ENCODE peak calls at places on chromosomes 13 and 19, in six cellular contexts. L is right cardiac atrium, U is keratinocyte, X is suprapubic skin, N is tibial artery, E is T-helper 17 cell. S is an unnamed sample. For H3K9me3, the result is how much of the 10 kb centered on the place peaks cover.

GRCh38 chr19:44530777-44531176 is 1.3 kb upstream of the CEACAM20 start:
- DNase-seq in U (no peak), L (no peak), X (no peak), E (no peak), N (peak), S (no peak)

GRCh38 chr19:28883241-28883693 is 329.7 kb downstream of the UQCRFS1 start:
- DNase-seq in L (peak), N (no peak), X (peak), E (no peak), U (no peak), S (no peak)

GRCh38 chr19:49988433-49988832 is 27.5 kb upstream of the SIGLEC11 start:
- DNase-seq in X (no peak), U (no peak), E (no peak), N (no peak), L (no peak), S (no peak)

GRCh38 chr19:45507864-45508680 is 793 bp downstream of the VASP start:
- DNase-seq in U (no peak), E (no peak), L (peak), X (no peak), N (peak), S (no peak)

GRCh38 chr13:93529961-93530360 is 303.4 kb downstream of the GPC6 start:
- DNase-seq in E (no peak), L (no peak), N (no peak), X (no peak), U (no peak), S (no peak)

GRCh38 chr13:47598340-47598911 is 402.6 kb downstream of the SUCLA2 start:
- DNase-seq in L (no peak), N (no peak), U (no peak), E (no peak), X (no peak), S (no peak)

GRCh38 chr13:26469602-26470001 is 87.9 kb upstream of the WASF3 start:
- DNase-seq in E (no peak), L (no peak), U (no peak), X (no peak), N (no peak), S (no peak)

GRCh38 chr19:18418034-18418724 is 1.0 kb upstream of the SSBP4 start:
- DNase-seq in L (no peak), E (no peak), X (peak), N (peak), U (no peak), S (no peak)

GRCh38 chr13:95477187-95477586 is 75.3 kb upstream of the CLDN10 start:
- DNase-seq in L (no peak), N (no peak), E (no peak), X (no peak), U (no peak), S (no peak)

GRCh38 chr19:21022996-21023395 is 2.5 kb downstream of the ZNF430 start:
- DNase-seq in L (no peak), E (no peak), X (no peak), U (no peak), N (no peak), S (no peak)

GRCh38 chr13:74406439-74406838 is 272.2 kb upstream of the KLF12 start:
- DNase-seq in E (no peak), L (no peak), U (no peak), X (no peak), N (no peak), S (no peak)

GRCh38 chr13:35478384-35479222 is 2.1 kb upstream of the MAB21L1 start:
- DNase-seq in U (no peak), X (no peak), N (no peak), L (peak), E (no peak), S (no peak)

GRCh38 chr13:49620170-49620621 is 8.1 kb upstream of the ARL11 start:
- DNase-seq in U (no peak), L (peak), N (no peak), E (no peak), X (no peak), S (no peak)

GRCh38 chr19:47035127-47035494 is 13.3 kb downstream of the TMEM160 start:
- DNase-seq in L (no peak), N (no peak), X (no peak), E (no peak), U (no peak), S (no peak)

GRCh38 chr13:83620535-83621220 is 261.6 kb downstream of the SLITRK1 start:
- DNase-seq in X (no peak), L (no peak), N (no peak), U (no peak), E (no peak), S (no peak)

GRCh38 chr19:54309811-54310210 is 3.2 kb downstream of the LILRA5 start:
- DNase-seq in U (no peak), E (no peak), L (no peak), N (no peak), X (no peak), S (no peak)

GRCh38 chr13:99323488-99323887 is 16.3 kb upstream of the GPR183 start:
- DNase-seq in E (no peak), U (no peak), L (no peak), N (no peak), X (no peak), S (no peak)

GRCh38 chr13:110541526-110541920 is 20.0 kb downstream of the RAB20 start:
- DNase-seq in U (no peak), N (no peak), L (peak), X (no peak), E (no peak), S (no peak)

GRCh38 chr19:8512115-8512967 is 1.6 kb downstream of the ZNF414 start:
- DNase-seq in U (no peak), N (no peak), X (no peak), L (no peak), E (no peak), S (no peak)

GRCh38 chr13:48281556-48281955 is 22.0 kb upstream of the RB1 start:
- DNase-seq in L (no peak), N (no peak), X (no peak), U (no peak), E (no peak), S (no peak)

GRCh38 chr19:33812388-33813330 is 16.0 kb downstream of the KCTD15 start:
- DNase-seq in U (no peak), N (peak), E (no peak), X (peak), L (peak), S (no peak)

GRCh38 chr19:35248310-35249145 is at the start of gene LSR:
- DNase-seq in E (peak), U (peak), N (peak), X (no peak), L (peak), S (peak)

GRCh38 chr19:55600336-55601028 is 394 bp downstream of the ZNF524 start:
- DNase-seq in N (peak), E (no peak), L (peak), U (no peak), X (no peak), S (peak)

GRCh38 chr19:11697284-11697855 is 41.4 kb downstream of the ZNF823 start:
- DNase-seq in U (no peak), E (no peak), N (no peak), X (no peak), L (no peak), S (no peak)

GRCh38 chr19:48967346-48968178 is 2.5 kb downstream of the FTL start:
- DNase-seq in E (no peak), X (no peak), L (peak), U (no peak), N (peak), S (peak)

GRCh38 chr19:43438291-43439162 is 23.8 kb downstream of the TEX101 start:
- DNase-seq in E (no peak), N (no peak), L (peak), X (no peak), U (no peak), S (peak)

GRCh38 chr19:33438016-33438671 is 64.6 kb downstream of the CEBPG start:
- DNase-seq in E (no peak), U (no peak), L (peak), N (no peak), X (no peak), S (no peak)

DNA sequence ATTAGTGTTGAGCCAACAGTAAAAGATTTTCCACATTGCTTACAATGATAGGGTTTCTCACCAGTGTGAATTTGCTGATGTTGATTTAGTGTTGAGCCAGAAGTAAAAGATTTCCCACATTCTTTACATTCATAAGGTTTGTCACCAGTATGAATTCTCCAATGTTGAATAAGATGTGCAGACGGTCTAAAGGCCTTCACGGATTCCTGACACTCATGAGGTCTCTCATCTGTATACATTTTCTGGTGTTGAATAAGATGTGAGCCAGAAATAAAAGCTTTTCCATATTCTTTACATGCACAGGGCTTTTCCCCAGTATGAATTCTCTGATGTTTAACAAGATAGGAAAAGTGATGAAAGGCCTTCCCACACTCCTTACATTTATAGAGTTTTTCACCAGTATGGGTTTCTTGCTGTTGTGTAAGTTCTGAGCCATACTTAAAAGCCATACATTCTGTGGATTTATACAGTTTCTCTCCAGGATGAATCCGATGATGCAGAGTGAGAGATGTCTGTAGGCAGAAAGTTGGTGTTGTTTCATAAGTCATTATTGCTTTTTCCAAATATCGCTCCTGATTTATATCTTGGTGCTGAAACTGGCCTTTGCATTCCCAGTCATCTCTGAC is 22.4 kb downstream of the ZNF850 start:
- DNase-seq in X (no peak), N (no peak), U (no peak), L (no peak), E (no peak), S (no peak)
- H3K9me3 ChIP-seq in X (half or more), N (half or more), U (under half), L (under half), E (under half), S (under half)

GRCh38 chr19:57288373-57288772 is 8.1 kb downstream of the ZNF460 start:
- DNase-seq in E (no peak), X (no peak), L (no peak), U (no peak), N (no peak), S (no peak)
- H3K9me3 ChIP-seq in E (under half), X (under half), L (under half), U (under half), N (half or more), S (under half)

GRCh38 chr13:63012016-63012415 is 1596.4 kb upstream of the PCDH20 start:
- DNase-seq in U (no peak), E (no peak), L (no peak), N (no peak), X (no peak), S (no peak)
- H3K9me3 ChIP-seq in U (under half), E (under half), L (under half), N (under half), X (under half), S (under half)

GRCh38 chr19:30898353-30899103 is 450.7 kb downstream of the TSHZ3 start:
- DNase-seq in U (no peak), L (no peak), X (no peak), N (no peak), E (no peak), S (no peak)
- H3K9me3 ChIP-seq in U (under half), L (under half), X (under half), N (under half), E (under half), S (under half)

GRCh38 chr19:5150331-5150901 is 181.5 kb downstream of the KDM4B start:
- DNase-seq in N (peak), L (no peak), U (no peak), E (no peak), X (no peak), S (no peak)
- H3K9me3 ChIP-seq in N (under half), L (under half), U (under half), E (under half), X (under half), S (under half)

GRCh38 chr19:409006-409514 is at the start of gene C2CD4C:
- DNase-seq in U (no peak), X (peak), N (peak), L (no peak), E (no peak), S (no peak)
- H3K9me3 ChIP-seq in U (under half), X (under half), N (under half), L (under half), E (under half), S (under half)

GRCh38 chr19:37348060-37348459 is 22.8 kb upstream of the ZNF527 start:
- DNase-seq in N (no peak), E (no peak), U (no peak), L (no peak), X (no peak), S (no peak)

GRCh38 chr19:37342753-37343152 is 28.1 kb upstream of the ZNF527 start:
- DNase-seq in N (no peak), L (no peak), E (no peak), X (no peak), U (no peak), S (no peak)

GRCh38 chr19:37346091-37346490 is 24.8 kb upstream of the ZNF527 start:
- DNase-seq in U (no peak), E (no peak), X (no peak), L (no peak), N (no peak), S (no peak)
- H3K9me3 ChIP-seq in U (under half), E (under half), X (under half), L (under half), N (under half), S (under half)

DNA sequence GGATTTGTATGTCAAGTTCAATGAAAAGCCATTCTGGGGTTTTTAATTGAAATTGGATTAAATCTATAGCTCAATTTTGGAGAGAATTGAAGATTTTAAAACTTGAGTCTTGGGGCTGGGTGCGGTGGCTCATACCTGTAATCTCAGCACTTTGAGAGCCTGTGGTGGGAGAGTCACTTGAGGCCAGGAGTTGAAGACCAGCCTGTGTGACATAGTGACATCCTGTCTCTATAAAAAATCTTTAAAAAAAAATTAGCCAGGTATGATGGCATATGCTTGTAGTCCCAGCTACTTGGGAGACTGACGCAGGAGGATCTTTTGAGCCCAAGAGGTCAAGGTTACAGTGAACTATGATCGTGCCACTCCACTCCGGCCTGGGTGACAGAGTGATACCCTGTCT is 41.2 kb downstream of the VAV1 start:
- DNase-seq in U (no peak), L (no peak), N (no peak), X (no peak), E (no peak), S (no peak)
- H3K9me3 ChIP-seq in U (under half), L (under half), N (under half), X (under half), E (under half), S (under half)

GRCh38 chr19:52066258-52066866 is 17.7 kb upstream of the ZNF432 start:
- DNase-seq in X (no peak), N (no peak), U (no peak), E (no peak), L (no peak), S (no peak)
- H3K9me3 ChIP-seq in X (half or more), N (half or more), U (half or more), E (half or more), L (under half), S (half or more)

DNA sequence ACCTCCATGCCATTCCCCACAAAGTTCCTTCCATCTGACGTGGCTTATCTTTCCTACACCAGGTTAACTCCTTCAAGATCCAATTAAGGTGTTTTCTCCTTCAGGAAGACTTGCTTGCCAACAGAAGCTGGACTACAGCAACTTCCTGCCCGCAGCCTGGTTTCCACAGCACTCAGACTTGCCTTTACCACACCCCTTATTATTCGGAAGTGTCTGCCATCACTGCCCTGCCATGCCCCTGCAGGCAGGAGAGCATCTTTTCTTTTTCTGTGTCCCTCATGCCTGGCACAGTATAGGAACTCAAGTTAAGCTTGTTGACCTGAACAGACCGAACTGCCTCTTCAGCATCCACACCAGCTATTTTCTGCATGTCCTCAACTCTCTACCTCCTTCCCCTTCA is 168.0 kb downstream of the FOXO1 start:
- DNase-seq in L (no peak), U (no peak), N (no peak), X (no peak), E (no peak), S (no peak)
- H3K9me3 ChIP-seq in L (under half), U (under half), N (under half), X (under half), E (under half), S (under half)

S was measured in lung.